ENCODE peak calls at places on chromosome 10, in nine cellular contexts. Y is heart left ventricle, O is heart right ventricle, R is epithelial cell of esophagus, F is PC-9, M is astrocyte of the spinal cord, T is SK-N-SH, H is lung, N is A549. E is an unnamed sample.
A peak's percentile ranks its signal among the peaks of the same experiment; 100 is the strongest.

GRCh38 chr10:112754001-112754411 is 196.0 kb upstream of the TCF7L2 start:
- DNase-seq in Y (no peak), O (no peak), R (peak; percentile 35), F (no peak), M (no peak), T (no peak), H (no peak), N (no peak), E (no peak)

GRCh38 chr10:133273534-133274143 is 3.0 kb downstream of the ADAM8 start:
- DNase-seq in Y (no peak), O (no peak), R (no peak), F (no peak), M (no peak), T (no peak), H (no peak), N (no peak), E (no peak)

GRCh38 chr10:63003816-63004453 is 129.2 kb upstream of the NRBF2 start:
- DNase-seq in Y (no peak), O (no peak), R (peak; percentile 26), F (no peak), M (no peak), T (peak; percentile 21), H (no peak), N (peak; percentile 28), E (no peak)

GRCh38 chr10:15313844-15314243 is 57.2 kb downstream of the FAM171A1 start:
- DNase-seq in Y (no peak), O (no peak), R (no peak), F (no peak), M (no peak), T (peak; percentile 78), H (no peak), N (no peak), E (peak; percentile 25)

GRCh38 chr10:110422548-110422947 is 75.2 kb upstream of the DUSP5 start:
- DNase-seq in Y (no peak), O (no peak), R (no peak), F (no peak), M (no peak), T (no peak), H (no peak), N (no peak), E (no peak)

GRCh38 chr10:44921061-44921460 is 9.9 kb downstream of the TMEM72 start:
- DNase-seq in Y (peak; percentile 11), O (no peak), R (no peak), F (no peak), M (no peak), T (no peak), H (no peak), N (no peak), E (peak; percentile 69)

GRCh38 chr10:13642293-13642692 is 55.5 kb downstream of the PRPF18 start:
- DNase-seq in Y (no peak), O (no peak), R (no peak), F (no peak), M (no peak), T (no peak), H (no peak), N (no peak), E (no peak)

GRCh38 chr10:34420273-34420672 is 394.8 kb downstream of the PARD3 start:
- DNase-seq in Y (no peak), O (no peak), R (no peak), F (no peak), M (no peak), T (no peak), H (no peak), N (no peak), E (no peak)

GRCh38 chr10:7258948-7259523 is 151.8 kb downstream of the SFMBT2 start:
- DNase-seq in Y (no peak), O (peak; percentile 25), R (no peak), F (no peak), M (peak; percentile 64), T (peak; percentile 41), H (no peak), N (no peak), E (no peak)

GRCh38 chr10:131569851-131570715 is 258.6 kb upstream of the TCERG1L start:
- DNase-seq in Y (no peak), O (no peak), R (no peak), F (no peak), M (no peak), T (peak; percentile 41), H (no peak), N (no peak), E (no peak)

GRCh38 chr10:102641398-102641797 is 2.9 kb upstream of the TRIM8 start:
- DNase-seq in Y (no peak), O (no peak), R (no peak), F (no peak), M (no peak), T (no peak), H (no peak), N (no peak), E (no peak)

GRCh38 chr10:102642553-102643345 is 1.5 kb upstream of the TRIM8 start:
- DNase-seq in Y (peak; percentile 72), O (peak; percentile 72), R (peak; percentile 82), F (no peak), M (peak; percentile 60), T (peak; percentile 62), H (no peak), N (no peak), E (peak; percentile 72)

GRCh38 chr10:102643346-102644065 is 773 bp upstream of the TRIM8 start:
- DNase-seq in Y (peak; percentile 81), O (peak; percentile 69), R (peak; percentile 61), F (no peak), M (peak; percentile 75), T (peak; percentile 76), H (peak; percentile 65), N (peak; percentile 51), E (no peak)

GRCh38 chr10:102644066-102644645 is at the start of gene TRIM8:
- DNase-seq in Y (no peak), O (peak; percentile 69), R (peak; percentile 57), F (no peak), M (peak; percentile 32), T (peak; percentile 66), H (no peak), N (peak; percentile 51), E (no peak)

GRCh38 chr10:102641880-102642552 is 2.3 kb upstream of the TRIM8 start:
- DNase-seq in Y (peak; percentile 99), O (peak; percentile 99), R (peak; percentile 98), F (peak; percentile 84), M (peak; percentile 98), T (peak; percentile 92), H (peak; percentile 98), N (peak; percentile 94), E (peak; percentile 99)
- TF ChIP-seq CTCF in Y (no peak), O (peak; percentile 6), R (no peak), F (no peak), M (no peak), T (no peak), H (no peak), N (no peak), E (no peak)

DNA sequence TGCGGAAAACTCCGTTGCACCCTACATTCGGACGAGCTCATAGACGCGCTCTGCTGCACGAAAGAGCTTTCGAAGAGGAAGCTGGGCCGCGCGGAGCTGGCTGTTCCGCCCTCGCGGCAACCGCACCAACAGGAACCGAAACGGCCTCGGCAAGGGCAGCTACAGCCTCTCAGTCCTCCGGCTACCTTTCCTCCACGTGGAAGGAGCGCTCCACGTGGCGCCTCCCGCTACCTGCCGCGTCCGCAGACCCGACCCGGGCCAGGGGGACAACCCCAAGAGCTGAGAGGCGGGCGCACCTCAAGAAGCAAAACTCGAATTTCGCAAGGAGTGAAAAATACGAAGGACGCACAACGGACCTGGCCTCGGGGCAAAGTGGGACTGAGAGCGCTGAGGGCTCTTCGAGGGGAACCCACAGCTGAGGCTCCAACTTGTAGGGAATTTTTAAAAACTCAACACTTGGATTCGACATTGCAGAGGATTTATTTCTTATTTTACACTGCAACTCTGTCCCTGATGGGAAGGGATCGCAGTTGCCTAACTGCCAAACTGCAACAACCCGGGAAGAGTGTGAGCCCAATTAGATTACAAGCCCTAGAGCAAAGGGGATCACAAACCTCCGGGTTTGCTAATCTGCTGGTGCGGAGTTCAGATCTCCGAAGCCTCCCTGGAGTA is 1.4 kb downstream of the HPSE2 start:
- DNase-seq in Y (peak; percentile 51), O (peak; percentile 55), R (peak; percentile 51), F (no peak), M (peak; percentile 22), T (peak; percentile 63), H (peak; percentile 64), N (no peak), E (peak; percentile 90)
- H3K4me3 ChIP-seq in Y (peak overlapping the region; percentile 54), O (peak overlapping the region; percentile 18), R (peak overlapping the region; percentile 26), F (no peak overlapping the region), M (peak overlapping the region; percentile 19), T (peak overlapping the region; percentile 26), H (no peak overlapping the region), N (peak overlapping the region; percentile 35), E (peak overlapping the region; percentile 31)

DNA sequence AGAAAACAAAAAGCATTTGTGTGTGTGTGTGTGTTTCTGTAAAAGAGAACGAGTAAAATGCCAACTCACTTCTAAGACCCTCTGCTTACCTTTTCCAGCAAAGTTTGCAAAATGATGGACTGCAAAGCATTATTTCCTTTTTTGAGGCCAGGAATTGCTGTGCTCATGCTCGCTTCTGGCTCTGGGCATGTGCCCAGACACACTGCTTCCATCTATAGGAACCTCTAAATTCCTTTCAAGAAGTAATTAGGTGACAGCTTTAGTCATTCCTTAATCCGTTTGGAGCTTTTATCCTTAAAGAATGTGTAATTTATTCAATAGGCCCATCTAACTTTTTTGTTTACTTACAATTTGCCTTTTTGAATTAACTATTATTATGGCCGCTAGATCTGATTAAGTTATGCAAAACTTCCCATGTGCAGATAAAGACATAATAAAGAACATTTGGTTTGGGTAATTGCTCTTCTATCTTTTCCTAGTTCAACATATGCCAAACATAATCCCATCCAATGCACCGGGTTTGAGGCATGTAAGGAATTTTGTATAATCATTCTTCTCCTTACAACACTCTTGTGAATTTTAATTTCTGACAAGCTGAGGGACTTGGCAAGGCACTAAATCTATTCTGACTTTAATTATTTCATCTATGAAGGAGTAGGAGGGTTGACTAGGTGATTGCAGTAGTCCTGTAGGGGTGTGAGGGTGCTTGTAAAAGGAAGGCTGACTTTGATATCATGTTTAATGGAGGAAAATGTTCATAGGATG is 34.7 kb downstream of the A1CF start:
- DNase-seq in Y (no peak), O (no peak), R (no peak), F (no peak), M (peak; percentile 1), T (no peak), H (no peak), N (no peak), E (no peak)
- TF ChIP-seq CTCF in Y (no peak), O (no peak), R (no peak), F (no peak), M (no peak), T (no peak), H (no peak), N (no peak), E (no peak)

GRCh38 chr10:128000660-128001059 is 93.8 kb downstream of the PTPRE start:
- DNase-seq in Y (peak; percentile 57), O (peak; percentile 47), R (peak; percentile 32), F (no peak), M (peak; percentile 49), T (no peak), H (peak; percentile 69), N (no peak), E (no peak)

GRCh38 chr10:127999291-127999690 is 92.4 kb downstream of the PTPRE start:
- DNase-seq in Y (no peak), O (no peak), R (no peak), F (no peak), M (no peak), T (no peak), H (no peak), N (no peak), E (no peak)

GRCh38 chr10:127998517-127999144 is 91.7 kb downstream of the PTPRE start:
- DNase-seq in Y (no peak), O (no peak), R (no peak), F (no peak), M (no peak), T (no peak), H (no peak), N (no peak), E (no peak)

GRCh38 chr10:128001346-128001745 is 94.4 kb downstream of the PTPRE start:
- DNase-seq in Y (no peak), O (no peak), R (no peak), F (no peak), M (no peak), T (no peak), H (no peak), N (no peak), E (peak; percentile 66)

GRCh38 chr10:127999801-128000200 is 92.9 kb downstream of the PTPRE start:
- DNase-seq in Y (no peak), O (no peak), R (no peak), F (no peak), M (no peak), T (no peak), H (no peak), N (no peak), E (no peak)
- H3K4me3 ChIP-seq in Y (no peak overlapping the region), O (no peak overlapping the region), R (no peak overlapping the region), F (no peak overlapping the region), M (no peak overlapping the region), T (no peak overlapping the region), H (no peak overlapping the region), N (no peak overlapping the region), E (no peak overlapping the region)

E was measured in lower leg skin.